ENCODE peak calls at places on chromosomes 1 and 21, in five cellular contexts. One of them, this sample, is unnamed.

GRCh38 chr1:11952455-11953109 is 18.1 kb downstream of the PLOD1 start:
- DNase-seq in BE2C: no peak
- DNase-seq in NCI-H2029: no peak
- DNase-seq in fibroblast of lung: no peak
- DNase-seq in CMK: no peak
- DNase-seq in this sample: no peak

GRCh38 chr1:153543738-153544135 is 1.9 kb downstream of the S100A4 start:
- DNase-seq in NCI-H2029: no peak
- DNase-seq in BE2C: no peak
- DNase-seq in fibroblast of lung: no peak
- DNase-seq in CMK: no peak
- DNase-seq in this sample: no peak

GRCh38 chr1:14413809-14414208 is 184.7 kb upstream of the KAZN start:
- DNase-seq in fibroblast of lung: peak
- DNase-seq in NCI-H2029: no peak
- DNase-seq in BE2C: no peak
- DNase-seq in CMK: no peak
- DNase-seq in this sample: peak

GRCh38 chr21:29477941-29478340 is 179.2 kb downstream of the BACH1 start:
- DNase-seq in NCI-H2029: no peak
- DNase-seq in BE2C: no peak
- DNase-seq in CMK: no peak
- DNase-seq in fibroblast of lung: peak
- DNase-seq in this sample: peak

GRCh38 chr1:161473363-161473762 is 31.9 kb upstream of the FCGR2A start:
- DNase-seq in fibroblast of lung: peak
- DNase-seq in NCI-H2029: no peak
- DNase-seq in BE2C: peak
- DNase-seq in CMK: no peak
- DNase-seq in this sample: no peak

GRCh38 chr1:160070243-160071163 is 543 bp upstream of the KCNJ10 start:
- DNase-seq in BE2C: peak
- DNase-seq in fibroblast of lung: peak
- DNase-seq in NCI-H2029: peak
- DNase-seq in CMK: no peak
- DNase-seq in this sample: no peak

GRCh38 chr1:155171836-155172731 is 1.0 kb downstream of the KRTCAP2 start:
- DNase-seq in fibroblast of lung: no peak
- DNase-seq in BE2C: no peak
- DNase-seq in CMK: no peak
- DNase-seq in NCI-H2029: no peak
- DNase-seq in this sample: no peak

GRCh38 chr1:229986737-229987364 is 80.2 kb upstream of the GALNT2 start:
- DNase-seq in CMK: no peak
- DNase-seq in NCI-H2029: no peak
- DNase-seq in BE2C: no peak
- DNase-seq in fibroblast of lung: no peak
- DNase-seq in this sample: no peak

GRCh38 chr1:78591971-78592370 is 28.3 kb upstream of the IFI44L start:
- DNase-seq in NCI-H2029: no peak
- DNase-seq in fibroblast of lung: no peak
- DNase-seq in BE2C: no peak
- DNase-seq in CMK: no peak
- DNase-seq in this sample: no peak

GRCh38 chr1:37989381-37989930 is 366 bp downstream of the SF3A3 start:
- DNase-seq in fibroblast of lung: peak
- DNase-seq in NCI-H2029: peak
- DNase-seq in CMK: no peak
- DNase-seq in BE2C: no peak
- DNase-seq in this sample: no peak

GRCh38 chr1:37166005-37166404 is 131.7 kb upstream of the GRIK3 start:
- DNase-seq in NCI-H2029: no peak
- DNase-seq in BE2C: no peak
- DNase-seq in CMK: no peak
- DNase-seq in fibroblast of lung: no peak
- DNase-seq in this sample: no peak

GRCh38 chr1:41935226-41935625 is 16.5 kb upstream of the HIVEP3 start:
- DNase-seq in fibroblast of lung: peak
- DNase-seq in BE2C: no peak
- DNase-seq in NCI-H2029: no peak
- DNase-seq in CMK: no peak
- DNase-seq in this sample: no peak

GRCh38 chr1:56063461-56063860 is 515.9 kb downstream of the PLPP3 start:
- DNase-seq in CMK: no peak
- DNase-seq in BE2C: no peak
- DNase-seq in fibroblast of lung: no peak
- DNase-seq in NCI-H2029: no peak
- DNase-seq in this sample: no peak

GRCh38 chr1:174963547-174964125 is 36.1 kb upstream of the CACYBP start:
- DNase-seq in NCI-H2029: no peak
- DNase-seq in CMK: no peak
- DNase-seq in BE2C: peak
- DNase-seq in fibroblast of lung: no peak
- DNase-seq in this sample: no peak

GRCh38 chr1:211828584-211829342 is 1.8 kb downstream of the LPGAT1 start:
- DNase-seq in fibroblast of lung: peak
- DNase-seq in BE2C: no peak
- DNase-seq in NCI-H2029: no peak
- DNase-seq in CMK: no peak
- DNase-seq in this sample: no peak

GRCh38 chr1:193769609-193770008 is 583.2 kb upstream of the B3GALT2 start:
- DNase-seq in fibroblast of lung: peak
- DNase-seq in CMK: no peak
- DNase-seq in NCI-H2029: no peak
- DNase-seq in BE2C: no peak
- DNase-seq in this sample: no peak

GRCh38 chr1:236768601-236769000 is 26.5 kb upstream of the MTR start:
- DNase-seq in CMK: no peak
- DNase-seq in NCI-H2029: no peak
- DNase-seq in BE2C: no peak
- DNase-seq in fibroblast of lung: no peak
- DNase-seq in this sample: no peak

GRCh38 chr21:36075171-36075570 is 5.3 kb downstream of the CBR1 start:
- DNase-seq in BE2C: no peak
- DNase-seq in NCI-H2029: no peak
- DNase-seq in fibroblast of lung: no peak
- DNase-seq in CMK: no peak
- DNase-seq in this sample: no peak

GRCh38 chr21:45405271-45405818 is 380 bp downstream of the COL18A1 start:
- DNase-seq in BE2C: no peak
- DNase-seq in CMK: no peak
- DNase-seq in NCI-H2029: no peak
- DNase-seq in fibroblast of lung: no peak
- DNase-seq in this sample: no peak

GRCh38 chr1:221766210-221766609 is 24.3 kb upstream of the DUSP10 start:
- DNase-seq in NCI-H2029: no peak
- DNase-seq in CMK: no peak
- DNase-seq in BE2C: no peak
- DNase-seq in fibroblast of lung: peak
- DNase-seq in this sample: no peak

GRCh38 chr1:161206411-161207140 is 4.4 kb downstream of the NDUFS2 start:
- DNase-seq in BE2C: no peak
- DNase-seq in CMK: no peak
- DNase-seq in fibroblast of lung: peak
- DNase-seq in NCI-H2029: no peak
- DNase-seq in this sample: no peak

GRCh38 chr1:192565946-192566345 is 9.6 kb upstream of the RGS1 start:
- DNase-seq in CMK: no peak
- DNase-seq in NCI-H2029: no peak
- DNase-seq in fibroblast of lung: no peak
- DNase-seq in BE2C: no peak
- DNase-seq in this sample: no peak

GRCh38 chr1:157170677-157171515 is 32.7 kb upstream of the ETV3 start:
- DNase-seq in BE2C: peak
- DNase-seq in fibroblast of lung: peak
- DNase-seq in NCI-H2029: peak
- DNase-seq in CMK: no peak
- DNase-seq in this sample: no peak

This sample was measured in HS-27A.